ENCODE peak calls at places on chromosomes 16 and 17, in six cellular contexts. One of them, this sample, is unnamed.

GRCh38 chr17:21279582-21279981 is 4.9 kb upstream of the MAP2K3 start:
- DNase-seq in NB4: no peak
- DNase-seq in cardiac muscle cell: no peak
- DNase-seq in omental fat pad: no peak
- DNase-seq in WTC11: no peak
- DNase-seq in epithelial cell of proximal tubule: no peak
- DNase-seq in this sample: no peak

GRCh38 chr17:21161498-21162393 is 35.0 kb downstream of the DHRS7B start:
- DNase-seq in epithelial cell of proximal tubule: no peak
- DNase-seq in NB4: no peak
- DNase-seq in WTC11: no peak
- DNase-seq in omental fat pad: no peak
- DNase-seq in cardiac muscle cell: peak
- DNase-seq in this sample: no peak

GRCh38 chr17:31321481-31321880 is at the start of gene EVI2A:
- DNase-seq in omental fat pad: no peak
- DNase-seq in NB4: peak
- DNase-seq in epithelial cell of proximal tubule: no peak
- DNase-seq in cardiac muscle cell: peak
- DNase-seq in WTC11: no peak
- DNase-seq in this sample: peak

GRCh38 chr17:58189436-58190146 is 2.9 kb upstream of the EPX start:
- DNase-seq in WTC11: no peak
- DNase-seq in NB4: peak
- DNase-seq in omental fat pad: no peak
- DNase-seq in cardiac muscle cell: peak
- DNase-seq in epithelial cell of proximal tubule: no peak
- DNase-seq in this sample: no peak

GRCh38 chr17:17206149-17206912 is at the start of gene PLD6:
- DNase-seq in omental fat pad: peak
- DNase-seq in cardiac muscle cell: peak
- DNase-seq in NB4: peak
- DNase-seq in epithelial cell of proximal tubule: no peak
- DNase-seq in WTC11: peak
- DNase-seq in this sample: peak

GRCh38 chr16:84302111-84302954 is 7.7 kb downstream of the WFDC1 start:
- DNase-seq in epithelial cell of proximal tubule: no peak
- DNase-seq in WTC11: no peak
- DNase-seq in cardiac muscle cell: no peak
- DNase-seq in NB4: no peak
- DNase-seq in omental fat pad: no peak
- DNase-seq in this sample: no peak

GRCh38 chr17:45320931-45321461 is 4.2 kb upstream of the MAP3K14 start:
- DNase-seq in WTC11: no peak
- DNase-seq in epithelial cell of proximal tubule: peak
- DNase-seq in cardiac muscle cell: peak
- DNase-seq in omental fat pad: no peak
- DNase-seq in NB4: peak
- DNase-seq in this sample: no peak

GRCh38 chr16:86951831-86952598 is 365.2 kb downstream of the C16orf95 start:
- DNase-seq in WTC11: no peak
- DNase-seq in cardiac muscle cell: peak
- DNase-seq in omental fat pad: no peak
- DNase-seq in epithelial cell of proximal tubule: peak
- DNase-seq in NB4: peak
- DNase-seq in this sample: no peak

GRCh38 chr16:11712122-11712521 is 30.5 kb downstream of the TXNDC11 start:
- DNase-seq in epithelial cell of proximal tubule: no peak
- DNase-seq in omental fat pad: no peak
- DNase-seq in WTC11: no peak
- DNase-seq in cardiac muscle cell: no peak
- DNase-seq in NB4: no peak
- DNase-seq in this sample: no peak

GRCh38 chr16:14194706-14195105 is 123.6 kb downstream of the MRTFB start:
- DNase-seq in cardiac muscle cell: no peak
- DNase-seq in NB4: no peak
- DNase-seq in epithelial cell of proximal tubule: no peak
- DNase-seq in omental fat pad: no peak
- DNase-seq in WTC11: no peak
- DNase-seq in this sample: no peak

GRCh38 chr16:82732461-82732860 is 105.7 kb downstream of the CDH13 start:
- DNase-seq in NB4: no peak
- DNase-seq in omental fat pad: no peak
- DNase-seq in epithelial cell of proximal tubule: no peak
- DNase-seq in cardiac muscle cell: peak
- DNase-seq in WTC11: no peak
- DNase-seq in this sample: no peak

GRCh38 chr17:32875904-32876413 is 965 bp downstream of the MYO1D start:
- DNase-seq in cardiac muscle cell: peak
- DNase-seq in omental fat pad: no peak
- DNase-seq in NB4: no peak
- DNase-seq in WTC11: no peak
- DNase-seq in epithelial cell of proximal tubule: no peak
- DNase-seq in this sample: no peak

GRCh38 chr17:73494096-73494954 is 149.9 kb downstream of the SDK2 start:
- DNase-seq in NB4: no peak
- DNase-seq in WTC11: no peak
- DNase-seq in epithelial cell of proximal tubule: no peak
- DNase-seq in omental fat pad: no peak
- DNase-seq in cardiac muscle cell: no peak
- DNase-seq in this sample: no peak

GRCh38 chr17:62950067-62950466 is 16.0 kb upstream of the TANC2 start:
- DNase-seq in NB4: no peak
- DNase-seq in WTC11: no peak
- DNase-seq in cardiac muscle cell: peak
- DNase-seq in epithelial cell of proximal tubule: no peak
- DNase-seq in omental fat pad: no peak
- DNase-seq in this sample: no peak

GRCh38 chr17:28549274-28550132 is 2.9 kb downstream of the UNC119 start:
- DNase-seq in cardiac muscle cell: no peak
- DNase-seq in WTC11: no peak
- DNase-seq in NB4: peak
- DNase-seq in epithelial cell of proximal tubule: no peak
- DNase-seq in omental fat pad: no peak
- DNase-seq in this sample: peak

GRCh38 chr17:57170866-57171265 is 85.5 kb upstream of the MSI2 start:
- DNase-seq in NB4: no peak
- DNase-seq in epithelial cell of proximal tubule: no peak
- DNase-seq in cardiac muscle cell: no peak
- DNase-seq in WTC11: no peak
- DNase-seq in omental fat pad: no peak
- DNase-seq in this sample: no peak

GRCh38 chr17:78933959-78934568 is 8.9 kb upstream of the TIMP2 start:
- DNase-seq in cardiac muscle cell: peak
- DNase-seq in omental fat pad: peak
- DNase-seq in NB4: peak
- DNase-seq in epithelial cell of proximal tubule: peak
- DNase-seq in WTC11: peak
- DNase-seq in this sample: no peak

GRCh38 chr16:78638371-78638770 is 538.9 kb downstream of the WWOX start:
- DNase-seq in epithelial cell of proximal tubule: no peak
- DNase-seq in NB4: no peak
- DNase-seq in cardiac muscle cell: no peak
- DNase-seq in WTC11: no peak
- DNase-seq in omental fat pad: no peak
- DNase-seq in this sample: no peak

GRCh38 chr17:31371511-31372097 is 19.9 kb upstream of the RAB11FIP4 start:
- DNase-seq in NB4: peak
- DNase-seq in epithelial cell of proximal tubule: no peak
- DNase-seq in omental fat pad: no peak
- DNase-seq in cardiac muscle cell: peak
- DNase-seq in WTC11: no peak
- DNase-seq in this sample: no peak

GRCh38 chr17:75267146-75267402 is 4.0 kb downstream of the MIF4GD start:
- DNase-seq in omental fat pad: no peak
- DNase-seq in NB4: peak
- DNase-seq in epithelial cell of proximal tubule: no peak
- DNase-seq in WTC11: no peak
- DNase-seq in cardiac muscle cell: no peak
- DNase-seq in this sample: no peak

GRCh38 chr17:6456914-6457687 is 12.8 kb downstream of the PIMREG start:
- DNase-seq in cardiac muscle cell: peak
- DNase-seq in epithelial cell of proximal tubule: no peak
- DNase-seq in WTC11: no peak
- DNase-seq in omental fat pad: no peak
- DNase-seq in NB4: no peak
- DNase-seq in this sample: no peak

GRCh38 chr16:4371481-4372314 is at the start of gene VASN:
- DNase-seq in cardiac muscle cell: peak
- DNase-seq in WTC11: peak
- DNase-seq in omental fat pad: peak
- DNase-seq in NB4: peak
- DNase-seq in epithelial cell of proximal tubule: no peak
- DNase-seq in this sample: peak

GRCh38 chr17:78442648-78443128 is 64.2 kb downstream of the PGS1 start:
- DNase-seq in WTC11: no peak
- DNase-seq in epithelial cell of proximal tubule: no peak
- DNase-seq in NB4: peak
- DNase-seq in omental fat pad: peak
- DNase-seq in cardiac muscle cell: peak
- DNase-seq in this sample: no peak

GRCh38 chr17:43092891-43093290 is 32.3 kb downstream of the BRCA1 start:
- DNase-seq in WTC11: no peak
- DNase-seq in epithelial cell of proximal tubule: no peak
- DNase-seq in cardiac muscle cell: peak
- DNase-seq in NB4: peak
- DNase-seq in omental fat pad: no peak
- DNase-seq in this sample: no peak

GRCh38 chr17:46942441-46943217 is 19.7 kb downstream of the GOSR2 start:
- DNase-seq in omental fat pad: peak
- DNase-seq in cardiac muscle cell: peak
- DNase-seq in NB4: peak
- DNase-seq in epithelial cell of proximal tubule: no peak
- DNase-seq in WTC11: peak
- DNase-seq in this sample: peak

GRCh38 chr17:3956558-3956957 is 7.7 kb downstream of the ATP2A3 start:
- DNase-seq in cardiac muscle cell: no peak
- DNase-seq in WTC11: no peak
- DNase-seq in omental fat pad: no peak
- DNase-seq in epithelial cell of proximal tubule: no peak
- DNase-seq in NB4: no peak
- DNase-seq in this sample: no peak

GRCh38 chr16:8957061-8957392 is 6.7 kb downstream of the USP7 start:
- DNase-seq in epithelial cell of proximal tubule: no peak
- DNase-seq in omental fat pad: no peak
- DNase-seq in NB4: no peak
- DNase-seq in WTC11: no peak
- DNase-seq in cardiac muscle cell: no peak
- DNase-seq in this sample: no peak

GRCh38 chr17:55266958-55267688 is 2.4 kb downstream of the HLF start:
- DNase-seq in cardiac muscle cell: no peak
- DNase-seq in omental fat pad: no peak
- DNase-seq in epithelial cell of proximal tubule: no peak
- DNase-seq in WTC11: no peak
- DNase-seq in NB4: no peak
- DNase-seq in this sample: no peak

GRCh38 chr16:28937222-28937876 is 5.6 kb downstream of the CD19 start:
- DNase-seq in epithelial cell of proximal tubule: no peak
- DNase-seq in NB4: no peak
- DNase-seq in omental fat pad: no peak
- DNase-seq in cardiac muscle cell: no peak
- DNase-seq in WTC11: no peak
- DNase-seq in this sample: no peak
- TF ChIP-seq CTCF in epithelial cell of proximal tubule: no peak
- TF ChIP-seq CTCF in NB4: peak
- TF ChIP-seq CTCF in omental fat pad: no peak
- TF ChIP-seq CTCF in cardiac muscle cell: no peak
- TF ChIP-seq CTCF in WTC11: no peak
- TF ChIP-seq CTCF in this sample: no peak

GRCh38 chr17:72122002-72122310 is 1.1 kb downstream of the SOX9 start:
- DNase-seq in cardiac muscle cell: peak
- DNase-seq in epithelial cell of proximal tubule: no peak
- DNase-seq in WTC11: no peak
- DNase-seq in NB4: no peak
- DNase-seq in omental fat pad: no peak
- DNase-seq in this sample: peak
- TF ChIP-seq CTCF in cardiac muscle cell: no peak
- TF ChIP-seq CTCF in epithelial cell of proximal tubule: no peak
- TF ChIP-seq CTCF in WTC11: no peak
- TF ChIP-seq CTCF in NB4: no peak
- TF ChIP-seq CTCF in omental fat pad: no peak
- TF ChIP-seq CTCF in this sample: no peak

DNA sequence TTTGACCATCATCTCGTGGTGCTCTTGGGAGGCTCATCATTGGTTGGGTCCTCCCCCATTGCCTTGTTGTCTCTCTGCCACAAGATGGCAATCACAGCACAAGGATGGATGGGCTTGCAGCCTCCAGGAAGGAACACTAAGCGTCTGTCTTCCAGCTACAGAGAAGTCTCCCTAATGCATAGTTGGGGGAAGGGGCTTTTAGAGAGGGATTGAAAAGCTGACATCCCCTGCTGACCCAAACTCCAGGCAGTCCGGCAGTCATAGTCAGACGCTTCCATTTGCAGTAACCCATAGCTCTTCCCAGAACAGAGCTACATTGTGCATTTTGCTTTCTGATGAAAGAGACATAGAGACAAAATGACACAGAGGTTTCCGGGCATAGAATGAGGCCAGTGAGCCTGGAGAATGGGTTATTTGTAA is 111.4 kb downstream of the UTP18 start:
- DNase-seq in cardiac muscle cell: peak
- DNase-seq in epithelial cell of proximal tubule: no peak
- DNase-seq in NB4: peak
- DNase-seq in WTC11: peak
- DNase-seq in omental fat pad: no peak
- DNase-seq in this sample: peak
- TF ChIP-seq CTCF in cardiac muscle cell: peak
- TF ChIP-seq CTCF in epithelial cell of proximal tubule: peak
- TF ChIP-seq CTCF in NB4: peak
- TF ChIP-seq CTCF in WTC11: peak
- TF ChIP-seq CTCF in omental fat pad: no peak
- TF ChIP-seq CTCF in this sample: peak

DNA sequence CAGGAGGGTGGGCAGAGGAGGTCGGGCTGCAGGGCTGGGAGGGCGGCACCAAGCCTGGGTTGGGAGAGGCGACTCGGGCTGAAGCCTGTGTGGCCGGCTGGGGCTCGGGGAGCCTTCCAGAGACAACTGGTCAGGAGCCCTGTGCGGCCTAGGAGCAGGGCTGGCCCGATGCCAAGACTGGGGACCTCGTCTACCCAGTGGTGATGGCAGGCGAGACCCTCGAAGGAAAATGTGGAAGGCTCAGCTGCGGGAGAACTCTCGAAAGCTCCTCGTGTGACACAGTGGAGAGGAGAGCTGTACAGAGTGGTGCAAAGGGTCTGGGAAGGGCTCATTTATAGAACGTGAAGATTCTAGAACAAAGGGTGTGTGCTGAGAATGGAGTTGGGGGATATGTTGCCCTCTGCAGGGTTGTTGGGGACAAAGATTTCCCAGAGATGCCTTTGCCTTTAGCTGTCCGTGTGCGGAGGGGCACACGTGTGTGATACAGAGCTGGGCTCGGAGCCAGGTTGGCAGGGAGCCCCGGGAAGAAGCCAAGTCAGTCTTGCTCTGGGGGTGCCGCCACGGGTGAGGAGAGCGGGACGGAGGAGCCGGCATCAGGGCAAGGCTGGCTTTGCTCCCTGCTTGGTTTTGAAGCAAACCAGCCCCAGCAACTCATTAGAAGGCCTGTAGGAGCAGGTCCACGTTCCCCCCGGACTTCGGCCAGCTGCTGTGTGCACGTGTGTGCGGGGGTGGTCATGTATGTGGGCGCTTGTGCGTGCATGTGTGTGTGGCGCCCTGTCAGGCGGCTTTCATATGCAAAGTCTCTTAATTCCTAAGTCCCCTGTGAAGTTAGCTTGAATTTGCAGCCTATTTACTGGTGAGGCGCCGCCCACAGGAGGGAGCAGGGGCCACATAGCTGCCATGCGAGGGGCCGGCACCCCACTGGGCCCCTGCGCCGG is 132.4 kb upstream of the CHMP6 start:
- DNase-seq in omental fat pad: peak
- DNase-seq in WTC11: no peak
- DNase-seq in epithelial cell of proximal tubule: peak
- DNase-seq in cardiac muscle cell: peak
- DNase-seq in NB4: no peak
- DNase-seq in this sample: no peak
- TF ChIP-seq CTCF in omental fat pad: no peak
- TF ChIP-seq CTCF in WTC11: no peak
- TF ChIP-seq CTCF in epithelial cell of proximal tubule: peak
- TF ChIP-seq CTCF in cardiac muscle cell: peak
- TF ChIP-seq CTCF in NB4: no peak
- TF ChIP-seq CTCF in this sample: no peak